ENCODE peak calls at places on chromosomes 16 and 17, in ten cellular contexts. J, T, V, Y, M, A, Q, E, C and I are unnamed samples.

GRCh38 chr17:39364236-39365025 is 37.0 kb downstream of the FBXL20 start:
- DNase-seq in J (no peak), T (no peak), V (no peak), Y (no peak), M (no peak), A (no peak), Q (no peak), E (no peak), C (no peak), I (no peak)

GRCh38 chr17:39462644-39463375 is 1.5 kb downstream of the CDK12 start:
- DNase-seq in J (no peak), T (no peak), V (peak; percentile 42), Y (no peak), M (peak; percentile 19), A (peak; percentile 17), Q (no peak), E (no peak), C (peak; percentile 7), I (no peak)

GRCh38 chr16:57630402-57630787 is 2.0 kb downstream of the ADGRG1 start:
- DNase-seq in J (no peak), T (no peak), V (no peak), Y (no peak), M (no peak), A (no peak), Q (no peak), E (no peak), C (no peak), I (no peak)

GRCh38 chr17:78137392-78138203 is 7.0 kb downstream of the TMC8 start:
- DNase-seq in J (no peak), T (no peak), V (no peak), Y (no peak), M (no peak), A (peak; percentile 32), Q (no peak), E (no peak), C (no peak), I (no peak)

GRCh38 chr16:80931985-80932720 is 74.5 kb downstream of the CMC2 start:
- DNase-seq in J (no peak), T (peak; percentile 23), V (peak; percentile 65), Y (peak; percentile 64), M (peak; percentile 71), A (peak; percentile 41), Q (no peak), E (peak; percentile 37), C (peak; percentile 35), I (peak; percentile 70)

GRCh38 chr16:46649571-46649970 is 28.4 kb upstream of the SHCBP1 start:
- DNase-seq in J (no peak), T (no peak), V (no peak), Y (peak; percentile 63), M (peak; percentile 26), A (peak; percentile 38), Q (no peak), E (peak; percentile 58), C (peak; percentile 51), I (peak; percentile 41)

GRCh38 chr16:86835981-86836380 is 257.6 kb downstream of the FOXL1 start:
- DNase-seq in J (no peak), T (no peak), V (no peak), Y (no peak), M (no peak), A (no peak), Q (no peak), E (no peak), C (no peak), I (no peak)

GRCh38 chr16:55552621-55553020 is 13.9 kb upstream of the CAPNS2 start:
- DNase-seq in J (no peak), T (no peak), V (no peak), Y (no peak), M (no peak), A (no peak), Q (no peak), E (no peak), C (peak; percentile 69), I (no peak)

GRCh38 chr16:86926146-86926545 is 347.8 kb downstream of the FOXL1 start:
- DNase-seq in J (no peak), T (no peak), V (no peak), Y (no peak), M (no peak), A (no peak), Q (no peak), E (no peak), C (no peak), I (no peak)

GRCh38 chr16:17404903-17405691 is 65.7 kb downstream of the XYLT1 start:
- DNase-seq in J (no peak), T (no peak), V (no peak), Y (peak; percentile 65), M (peak; percentile 50), A (peak; percentile 49), Q (no peak), E (peak; percentile 88), C (peak; percentile 49), I (no peak)

GRCh38 chr16:50367777-50368409 is 895 bp downstream of the BRD7 start:
- DNase-seq in J (no peak), T (no peak), V (no peak), Y (no peak), M (no peak), A (no peak), Q (no peak), E (no peak), C (no peak), I (no peak)

GRCh38 chr17:81371910-81372760 is 23.1 kb upstream of the BAHCC1 start:
- DNase-seq in J (no peak), T (no peak), V (peak; percentile 79), Y (no peak), M (peak; percentile 57), A (peak; percentile 38), Q (peak; percentile 35), E (no peak), C (peak; percentile 48), I (no peak)
- H3K4me3 ChIP-seq in J (no peak overlapping the region), T (peak overlapping the region; percentile 55), V (no peak overlapping the region), Y (no peak overlapping the region), M (no peak overlapping the region), A (no peak overlapping the region), Q (no peak overlapping the region), E (no peak overlapping the region), C (no peak overlapping the region), I (no peak overlapping the region)

GRCh38 chr17:75350029-75350428 is 55.4 kb downstream of the GRB2 start:
- DNase-seq in J (no peak), T (no peak), V (no peak), Y (no peak), M (no peak), A (no peak), Q (no peak), E (no peak), C (no peak), I (no peak)

GRCh38 chr17:75349589-75349988 is 55.9 kb downstream of the GRB2 start:
- DNase-seq in J (no peak), T (no peak), V (no peak), Y (no peak), M (no peak), A (no peak), Q (no peak), E (no peak), C (no peak), I (no peak)

GRCh38 chr17:75350706-75351105 is 54.8 kb downstream of the GRB2 start:
- DNase-seq in J (no peak), T (no peak), V (no peak), Y (no peak), M (peak; percentile 73), A (no peak), Q (no peak), E (no peak), C (no peak), I (no peak)

GRCh38 chr17:75346906-75347305 is 57.7 kb upstream of the SLC25A19 start:
- DNase-seq in J (no peak), T (no peak), V (peak; percentile 52), Y (no peak), M (no peak), A (no peak), Q (no peak), E (no peak), C (peak; percentile 72), I (no peak)

GRCh38 chr17:75348386-75349012 is 57.0 kb downstream of the GRB2 start:
- DNase-seq in J (no peak), T (no peak), V (no peak), Y (no peak), M (no peak), A (no peak), Q (no peak), E (no peak), C (no peak), I (no peak)
- H3K4me1 ChIP-seq in J (peaks cover 72% of the 10 kb centered on the region), T (peaks cover 81% of the 10 kb centered on the region), V (peaks cover 19% of the 10 kb centered on the region), Y (no peaks in the 10 kb centered on the region), M (peaks cover 58% of the 10 kb centered on the region), A (peaks cover 45% of the 10 kb centered on the region), Q (peaks cover 60% of the 10 kb centered on the region), E (no peaks in the 10 kb centered on the region), C (peaks cover 7% of the 10 kb centered on the region), I (peaks cover 24% of the 10 kb centered on the region)

DNA sequence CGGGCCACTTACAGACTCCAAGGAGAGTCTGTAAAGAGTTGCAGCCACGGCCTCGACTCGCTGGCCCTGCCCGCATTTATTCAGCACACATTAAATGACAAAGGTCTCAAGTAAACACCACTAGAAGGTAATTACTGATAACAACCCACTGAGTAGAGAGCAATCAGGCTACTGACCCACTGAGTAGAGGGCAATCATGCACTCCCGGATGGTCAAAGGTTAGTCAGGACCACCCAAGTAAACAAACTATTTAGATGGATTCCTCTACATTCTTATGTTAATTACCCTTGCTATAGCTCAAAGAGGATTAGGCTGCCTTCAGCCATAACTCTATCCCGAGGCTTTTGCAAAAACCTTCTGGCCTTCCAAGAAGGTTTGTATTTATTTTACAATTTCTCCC is 30.7 kb upstream of the ZNF267 start:
- DNase-seq in J (no peak), T (no peak), V (no peak), Y (no peak), M (no peak), A (no peak), Q (no peak), E (no peak), C (no peak), I (no peak)
- H3K9me3 ChIP-seq in J (no peaks in the 10 kb centered on the region), T (peaks cover 46% of the 10 kb centered on the region), V (no peaks in the 10 kb centered on the region), Y (no peaks in the 10 kb centered on the region), M (no peaks in the 10 kb centered on the region), A (peaks cover 5% of the 10 kb centered on the region), Q (peaks cover 5% of the 10 kb centered on the region), E (peaks cover 4% of the 10 kb centered on the region), C (peaks cover 3% of the 10 kb centered on the region), I (peaks cover 14% of the 10 kb centered on the region)

DNA sequence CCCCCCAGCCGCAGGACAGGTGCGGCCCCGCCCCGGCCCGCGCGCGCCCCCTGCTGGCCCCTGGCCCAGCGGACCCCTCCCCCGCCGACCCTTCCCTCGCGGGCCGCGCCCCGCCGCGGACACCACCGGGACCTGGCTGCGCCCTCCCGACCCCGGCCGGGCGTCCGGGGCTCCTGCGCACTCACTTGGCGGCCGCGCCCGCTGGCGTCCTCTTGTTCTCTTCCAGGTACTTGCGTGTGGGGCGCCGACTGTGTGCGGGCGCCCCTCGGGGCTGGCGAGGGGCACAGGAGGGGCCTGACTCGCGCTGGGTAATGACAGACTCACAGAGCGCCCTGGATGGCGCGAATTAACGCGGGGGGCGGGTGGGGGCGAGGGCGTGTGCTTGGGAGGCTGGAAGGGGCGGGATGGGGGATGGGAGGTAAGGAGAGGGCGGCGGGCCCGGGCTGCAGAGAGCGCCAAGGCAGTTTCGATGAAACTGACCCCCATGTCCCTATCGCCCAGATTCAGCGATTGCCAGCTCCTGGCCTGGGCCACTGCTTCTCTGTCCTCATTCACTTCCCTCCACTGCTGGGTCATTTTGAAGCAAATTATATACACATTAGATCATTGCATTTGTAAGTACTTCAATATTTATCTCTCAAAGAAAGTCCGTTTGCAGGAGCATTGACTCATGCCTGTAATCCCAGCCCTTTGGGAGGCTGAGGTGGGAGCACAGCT is 445 bp upstream of the DBNDD1 start:
- DNase-seq in J (no peak), T (peak; percentile 67), V (peak; percentile 82), Y (no peak), M (peak; percentile 74), A (peak; percentile 62), Q (no peak), E (no peak), C (peak; percentile 89), I (peak; percentile 72)
- H3K4me3 ChIP-seq in J (peak overlapping the region; percentile 35), T (peak overlapping the region; percentile 87), V (peak overlapping the region; percentile 88), Y (peak overlapping the region; percentile 27), M (peak overlapping the region; percentile 50), A (peak overlapping the region; percentile 75), Q (peak overlapping the region; percentile 66), E (peak overlapping the region; percentile 40), C (peak overlapping the region; percentile 74), I (peak overlapping the region; percentile 28)

GRCh38 chr16:65733706-65734105 is 611.8 kb upstream of the CDH11 start:
- DNase-seq in J (no peak), T (no peak), V (no peak), Y (no peak), M (no peak), A (no peak), Q (no peak), E (no peak), C (no peak), I (no peak)
- H3K4me1 ChIP-seq in J (no peaks in the 10 kb centered on the region), T (peaks cover 9% of the 10 kb centered on the region), V (no peaks in the 10 kb centered on the region), Y (no peaks in the 10 kb centered on the region), M (no peaks in the 10 kb centered on the region), A (no peaks in the 10 kb centered on the region), Q (no peaks in the 10 kb centered on the region), E (no peaks in the 10 kb centered on the region), C (no peaks in the 10 kb centered on the region), I (no peaks in the 10 kb centered on the region)